ENCODE peak calls at places on chromosomes 1 and 21, in five cellular contexts. One of them, this sample, is unnamed.
A peak's percentile ranks its signal among the peaks of the same experiment; 100 is the strongest.

GRCh38 chr1:50333595-50333974 is 89.7 kb downstream of the DMRTA2 start:
- DNase-seq in psoas muscle: peak; percentile 70
- DNase-seq in uterus: peak; percentile 24
- DNase-seq in activated CD8-positive, alpha-beta T cell treated with anti-CD3 and anti-CD28 coated beads for 36 hours: peak; percentile 68
- DNase-seq in left ventricle myocardium inferior: peak; percentile 52
- DNase-seq in this sample: peak; percentile 50

GRCh38 chr1:179146476-179146875 is 64.6 kb downstream of the TOR3A start:
- DNase-seq in psoas muscle: no peak
- DNase-seq in uterus: no peak
- DNase-seq in activated CD8-positive, alpha-beta T cell treated with anti-CD3 and anti-CD28 coated beads for 36 hours: no peak
- DNase-seq in left ventricle myocardium inferior: no peak
- DNase-seq in this sample: no peak

GRCh38 chr1:94124538-94124937 is 3.6 kb upstream of the ABCA4 start:
- DNase-seq in psoas muscle: no peak
- DNase-seq in uterus: no peak
- DNase-seq in activated CD8-positive, alpha-beta T cell treated with anti-CD3 and anti-CD28 coated beads for 36 hours: no peak
- DNase-seq in left ventricle myocardium inferior: no peak
- DNase-seq in this sample: no peak

GRCh38 chr1:64516803-64517568 is 47.1 kb downstream of the CACHD1 start:
- DNase-seq in psoas muscle: no peak
- DNase-seq in uterus: no peak
- DNase-seq in activated CD8-positive, alpha-beta T cell treated with anti-CD3 and anti-CD28 coated beads for 36 hours: no peak
- DNase-seq in left ventricle myocardium inferior: no peak
- DNase-seq in this sample: no peak

GRCh38 chr1:182910143-182910542 is 42.8 kb downstream of the SHCBP1L start:
- DNase-seq in psoas muscle: no peak
- DNase-seq in uterus: no peak
- DNase-seq in activated CD8-positive, alpha-beta T cell treated with anti-CD3 and anti-CD28 coated beads for 36 hours: no peak
- DNase-seq in left ventricle myocardium inferior: no peak
- DNase-seq in this sample: no peak

GRCh38 chr1:78591971-78592370 is 28.3 kb upstream of the IFI44L start:
- DNase-seq in psoas muscle: no peak
- DNase-seq in uterus: no peak
- DNase-seq in activated CD8-positive, alpha-beta T cell treated with anti-CD3 and anti-CD28 coated beads for 36 hours: no peak
- DNase-seq in left ventricle myocardium inferior: no peak
- DNase-seq in this sample: no peak

GRCh38 chr1:213973129-213973528 is 14.6 kb upstream of the PROX1 start:
- DNase-seq in psoas muscle: no peak
- DNase-seq in uterus: no peak
- DNase-seq in activated CD8-positive, alpha-beta T cell treated with anti-CD3 and anti-CD28 coated beads for 36 hours: no peak
- DNase-seq in left ventricle myocardium inferior: no peak
- DNase-seq in this sample: no peak

GRCh38 chr1:38624341-38625039 is 235.1 kb downstream of the RRAGC start:
- DNase-seq in psoas muscle: no peak
- DNase-seq in uterus: no peak
- DNase-seq in activated CD8-positive, alpha-beta T cell treated with anti-CD3 and anti-CD28 coated beads for 36 hours: no peak
- DNase-seq in left ventricle myocardium inferior: peak; percentile 35
- DNase-seq in this sample: no peak

GRCh38 chr1:92851729-92852128 is 19.9 kb downstream of the RPL5 start:
- DNase-seq in psoas muscle: no peak
- DNase-seq in uterus: no peak
- DNase-seq in activated CD8-positive, alpha-beta T cell treated with anti-CD3 and anti-CD28 coated beads for 36 hours: no peak
- DNase-seq in left ventricle myocardium inferior: no peak
- DNase-seq in this sample: no peak

GRCh38 chr21:44414291-44415072 is 40.8 kb upstream of the LRRC3 start:
- DNase-seq in psoas muscle: no peak
- DNase-seq in uterus: no peak
- DNase-seq in activated CD8-positive, alpha-beta T cell treated with anti-CD3 and anti-CD28 coated beads for 36 hours: no peak
- DNase-seq in left ventricle myocardium inferior: no peak
- DNase-seq in this sample: no peak

GRCh38 chr1:224014328-224014649 is 99.6 kb upstream of the FBXO28 start:
- DNase-seq in psoas muscle: no peak
- DNase-seq in uterus: no peak
- DNase-seq in activated CD8-positive, alpha-beta T cell treated with anti-CD3 and anti-CD28 coated beads for 36 hours: no peak
- DNase-seq in left ventricle myocardium inferior: no peak
- DNase-seq in this sample: peak; percentile 3

GRCh38 chr1:2816786-2817185 is 15.3 kb upstream of the TTC34 start:
- DNase-seq in psoas muscle: peak; percentile 19
- DNase-seq in uterus: no peak
- DNase-seq in activated CD8-positive, alpha-beta T cell treated with anti-CD3 and anti-CD28 coated beads for 36 hours: no peak
- DNase-seq in left ventricle myocardium inferior: no peak
- DNase-seq in this sample: no peak

GRCh38 chr1:15100369-15101111 is 53.0 kb upstream of the TMEM51 start:
- DNase-seq in psoas muscle: no peak
- DNase-seq in uterus: peak; percentile 44
- DNase-seq in activated CD8-positive, alpha-beta T cell treated with anti-CD3 and anti-CD28 coated beads for 36 hours: peak; percentile 66
- DNase-seq in left ventricle myocardium inferior: peak; percentile 31
- DNase-seq in this sample: peak; percentile 49

GRCh38 chr1:106526650-106527049 is 529.8 kb upstream of the PRMT6 start:
- DNase-seq in psoas muscle: no peak
- DNase-seq in uterus: no peak
- DNase-seq in activated CD8-positive, alpha-beta T cell treated with anti-CD3 and anti-CD28 coated beads for 36 hours: no peak
- DNase-seq in left ventricle myocardium inferior: no peak
- DNase-seq in this sample: peak; percentile 12

GRCh38 chr1:221141606-221142285 is 262.5 kb downstream of the HLX start:
- DNase-seq in psoas muscle: no peak
- DNase-seq in uterus: no peak
- DNase-seq in activated CD8-positive, alpha-beta T cell treated with anti-CD3 and anti-CD28 coated beads for 36 hours: no peak
- DNase-seq in left ventricle myocardium inferior: no peak
- DNase-seq in this sample: no peak

GRCh38 chr1:55898191-55898590 is 681.2 kb downstream of the PLPP3 start:
- DNase-seq in psoas muscle: no peak
- DNase-seq in uterus: no peak
- DNase-seq in activated CD8-positive, alpha-beta T cell treated with anti-CD3 and anti-CD28 coated beads for 36 hours: no peak
- DNase-seq in left ventricle myocardium inferior: no peak
- DNase-seq in this sample: peak; percentile 71

GRCh38 chr1:246784621-246785535 is 60.7 kb downstream of the SCCPDH start:
- DNase-seq in psoas muscle: no peak
- DNase-seq in uterus: no peak
- DNase-seq in activated CD8-positive, alpha-beta T cell treated with anti-CD3 and anti-CD28 coated beads for 36 hours: peak; percentile 48
- DNase-seq in left ventricle myocardium inferior: no peak
- DNase-seq in this sample: peak; percentile 47

DNA sequence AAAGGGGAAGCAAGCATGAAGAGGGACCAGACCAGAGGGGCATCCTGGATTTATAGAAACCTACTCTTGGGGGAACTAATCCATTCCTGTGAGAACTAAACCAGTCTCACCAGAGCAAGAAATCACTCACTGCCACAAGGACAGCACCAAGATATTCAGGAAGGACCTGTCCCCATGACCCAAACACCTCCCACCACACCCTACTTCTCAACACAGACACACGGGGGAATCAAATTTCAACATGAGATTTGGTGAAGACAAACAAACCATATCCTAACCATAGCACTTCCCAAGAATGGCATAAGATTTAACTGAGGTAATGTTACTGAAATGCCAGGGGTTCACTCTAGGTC is 12.1 kb upstream of the POU2F1 start:
- DNase-seq in psoas muscle: no peak
- DNase-seq in uterus: no peak
- DNase-seq in activated CD8-positive, alpha-beta T cell treated with anti-CD3 and anti-CD28 coated beads for 36 hours: peak; percentile 6
- DNase-seq in left ventricle myocardium inferior: no peak
- DNase-seq in this sample: no peak
- TF ChIP-seq CTCF in psoas muscle: no peak
- TF ChIP-seq CTCF in uterus: no peak
- TF ChIP-seq CTCF in activated CD8-positive, alpha-beta T cell treated with anti-CD3 and anti-CD28 coated beads for 36 hours: no peak
- TF ChIP-seq CTCF in left ventricle myocardium inferior: no peak
- TF ChIP-seq CTCF in this sample: no peak

GRCh38 chr1:1548591-1548990 is 8.2 kb upstream of the TMEM240 start:
- DNase-seq in psoas muscle: no peak
- DNase-seq in uterus: no peak
- DNase-seq in activated CD8-positive, alpha-beta T cell treated with anti-CD3 and anti-CD28 coated beads for 36 hours: no peak
- DNase-seq in left ventricle myocardium inferior: no peak
- DNase-seq in this sample: no peak

GRCh38 chr1:1552263-1552639 is 11.8 kb upstream of the TMEM240 start:
- DNase-seq in psoas muscle: no peak
- DNase-seq in uterus: no peak
- DNase-seq in activated CD8-positive, alpha-beta T cell treated with anti-CD3 and anti-CD28 coated beads for 36 hours: no peak
- DNase-seq in left ventricle myocardium inferior: no peak
- DNase-seq in this sample: no peak

GRCh38 chr1:1550087-1550486 is 9.7 kb upstream of the TMEM240 start:
- DNase-seq in psoas muscle: no peak
- DNase-seq in uterus: no peak
- DNase-seq in activated CD8-positive, alpha-beta T cell treated with anti-CD3 and anti-CD28 coated beads for 36 hours: no peak
- DNase-seq in left ventricle myocardium inferior: no peak
- DNase-seq in this sample: no peak

GRCh38 chr1:1551524-1552262 is 11.3 kb upstream of the TMEM240 start:
- DNase-seq in psoas muscle: no peak
- DNase-seq in uterus: no peak
- DNase-seq in activated CD8-positive, alpha-beta T cell treated with anti-CD3 and anti-CD28 coated beads for 36 hours: no peak
- DNase-seq in left ventricle myocardium inferior: no peak
- DNase-seq in this sample: no peak

DNA sequence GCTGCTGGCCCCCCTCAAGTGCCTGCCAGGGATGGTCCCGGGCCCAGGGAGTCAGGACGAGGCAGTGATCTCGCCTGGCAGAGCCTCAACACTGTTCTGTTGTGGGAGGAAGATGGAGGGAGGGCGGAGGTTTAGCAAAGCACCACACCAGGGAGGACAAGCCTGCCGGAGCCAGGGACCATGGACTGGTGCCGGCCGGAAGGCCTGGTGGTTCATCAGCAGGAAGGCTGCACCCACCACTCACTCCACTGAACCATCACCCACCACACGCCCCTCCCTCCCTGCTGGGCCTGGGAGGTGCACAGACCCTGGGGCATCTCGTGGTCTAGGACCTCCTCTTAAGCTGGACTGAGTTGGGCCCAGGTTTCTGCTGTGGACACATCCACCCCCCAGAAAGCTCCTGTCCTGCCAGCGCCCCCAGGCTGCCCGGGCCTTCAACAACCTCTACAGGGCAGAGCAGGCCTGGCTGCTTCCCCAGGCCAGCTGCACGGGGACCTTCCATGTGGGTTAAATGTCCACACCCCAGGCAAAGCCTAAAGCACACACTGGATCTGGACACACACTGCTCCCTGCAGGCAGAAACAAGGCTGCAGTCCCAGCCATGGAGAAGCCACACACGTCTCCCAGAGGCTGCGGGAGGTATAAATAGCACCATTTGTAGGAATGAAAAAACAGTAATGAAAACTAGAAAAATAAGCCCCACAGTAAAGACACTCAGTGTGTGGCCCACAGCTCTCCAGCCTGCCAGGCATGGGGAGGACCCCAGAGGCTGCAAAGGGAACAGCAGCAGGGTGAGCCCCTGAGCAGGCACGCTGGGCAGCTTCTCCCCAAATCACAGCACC is 10.4 kb upstream of the TMEM240 start:
- DNase-seq in psoas muscle: peak; percentile 80
- DNase-seq in uterus: no peak
- DNase-seq in activated CD8-positive, alpha-beta T cell treated with anti-CD3 and anti-CD28 coated beads for 36 hours: no peak
- DNase-seq in left ventricle myocardium inferior: no peak
- DNase-seq in this sample: no peak
- TF ChIP-seq CTCF in psoas muscle: peak; percentile 40
- TF ChIP-seq CTCF in uterus: no peak
- TF ChIP-seq CTCF in activated CD8-positive, alpha-beta T cell treated with anti-CD3 and anti-CD28 coated beads for 36 hours: peak; percentile 23
- TF ChIP-seq CTCF in left ventricle myocardium inferior: peak; percentile 57
- TF ChIP-seq CTCF in this sample: peak; percentile 19

DNA sequence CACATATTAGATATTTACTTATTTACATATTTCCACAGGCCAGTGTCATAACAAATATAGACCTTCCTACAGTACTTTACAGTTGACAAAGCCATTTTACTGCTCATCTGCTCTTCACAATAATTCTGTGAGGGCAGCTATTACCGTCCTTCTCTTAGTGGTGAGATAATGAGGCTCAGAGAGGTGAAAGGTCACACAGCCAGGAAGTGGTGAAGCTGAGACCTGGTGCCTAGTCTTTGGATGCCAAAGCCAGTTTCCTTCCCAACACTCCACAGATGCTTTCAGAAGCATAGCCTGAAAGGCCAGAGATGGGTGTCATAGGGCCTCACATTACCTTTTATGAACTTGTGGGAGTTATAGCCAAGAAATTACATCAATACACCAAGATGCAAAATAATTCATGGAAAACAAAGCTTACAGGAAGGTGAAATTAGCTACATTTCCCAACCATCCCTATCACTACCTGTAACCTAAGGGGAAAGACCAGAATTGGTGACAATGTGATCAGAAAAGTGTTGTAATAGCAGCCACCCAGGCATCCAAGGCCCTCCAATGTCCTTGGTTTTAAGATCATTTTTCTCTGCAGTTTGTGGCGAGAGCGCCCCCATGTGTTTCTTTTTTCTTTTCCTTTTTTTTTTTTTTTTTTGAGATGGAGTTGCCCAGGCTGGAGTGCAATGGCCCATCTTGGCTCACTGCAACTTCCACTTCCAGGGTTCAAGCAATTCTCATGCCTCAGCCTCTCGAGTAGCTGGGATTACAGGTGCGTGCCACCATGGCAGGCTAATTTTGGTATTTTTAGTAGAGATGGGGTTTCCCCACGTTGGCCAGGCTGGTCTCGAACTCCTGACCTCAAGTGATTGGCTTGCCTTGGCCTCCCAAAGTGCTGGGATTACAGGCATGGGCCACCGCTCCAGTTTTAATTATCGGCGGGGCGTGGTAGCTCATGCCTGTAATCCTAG is 26.5 kb upstream of the RPL11 start:
- DNase-seq in psoas muscle: no peak
- DNase-seq in uterus: no peak
- DNase-seq in activated CD8-positive, alpha-beta T cell treated with anti-CD3 and anti-CD28 coated beads for 36 hours: peak; percentile 54
- DNase-seq in left ventricle myocardium inferior: no peak
- DNase-seq in this sample: peak; percentile 46
- TF ChIP-seq CTCF in psoas muscle: peak; percentile 19
- TF ChIP-seq CTCF in uterus: no peak
- TF ChIP-seq CTCF in activated CD8-positive, alpha-beta T cell treated with anti-CD3 and anti-CD28 coated beads for 36 hours: peak; percentile 63
- TF ChIP-seq CTCF in left ventricle myocardium inferior: peak; percentile 35
- TF ChIP-seq CTCF in this sample: peak; percentile 47

GRCh38 chr1:186325239-186325638 is 49.8 kb downstream of the TPR start:
- DNase-seq in psoas muscle: no peak
- DNase-seq in uterus: no peak
- DNase-seq in activated CD8-positive, alpha-beta T cell treated with anti-CD3 and anti-CD28 coated beads for 36 hours: no peak
- DNase-seq in left ventricle myocardium inferior: no peak
- DNase-seq in this sample: peak; percentile 35
- TF ChIP-seq CTCF in psoas muscle: no peak
- TF ChIP-seq CTCF in uterus: no peak
- TF ChIP-seq CTCF in activated CD8-positive, alpha-beta T cell treated with anti-CD3 and anti-CD28 coated beads for 36 hours: peak; percentile 36
- TF ChIP-seq CTCF in left ventricle myocardium inferior: peak; percentile 21
- TF ChIP-seq CTCF in this sample: peak; percentile 47

This sample was measured in MCF 10A.